ENCODE peak calls at places on chromosome 9, in ten cellular contexts. G is AG20443; K is astrocyte of the spinal cord; T is heart left ventricle; U is activated CD4-positive, alpha-beta T cell treated with anti-CD3 and anti-CD28 coated beads for 1 hour; L is HFF-Myc; H is activated naive CD4-positive, alpha-beta T cell; W is CD8-positive, alpha-beta memory T cell; O is ecto neural progenitor cell; N is left colon. F is an unnamed sample.

GRCh38 chr9:133787749-133788015 is 49.5 kb upstream of the SARDH start:
- DNase-seq in G (peak), K (peak), T (peak), U (no peak), L (no peak), H (no peak), W (no peak), O (peak), N (peak), F (peak)

GRCh38 chr9:16105576-16105975 is 552.7 kb downstream of the CCDC171 start:
- DNase-seq in G (no peak), K (peak), T (no peak), U (no peak), L (no peak), H (no peak), W (no peak), O (no peak), N (no peak), F (no peak)

GRCh38 chr9:130482463-130482862 is 37.7 kb downstream of the ASS1 start:
- DNase-seq in G (no peak), K (no peak), T (no peak), U (no peak), L (no peak), H (no peak), W (no peak), O (no peak), N (no peak), F (no peak)

GRCh38 chr9:94586814-94587213 is 6.8 kb downstream of the FBP2 start:
- DNase-seq in G (peak), K (peak), T (no peak), U (no peak), L (no peak), H (no peak), W (no peak), O (no peak), N (no peak), F (peak)

GRCh38 chr9:114421147-114421546 is 33.4 kb upstream of the AKNA start:
- DNase-seq in G (no peak), K (no peak), T (no peak), U (no peak), L (no peak), H (no peak), W (no peak), O (no peak), N (no peak), F (no peak)

GRCh38 chr9:127106493-127106855 is 16.0 kb downstream of the ANGPTL2 start:
- DNase-seq in G (no peak), K (no peak), T (no peak), U (no peak), L (no peak), H (no peak), W (no peak), O (no peak), N (no peak), F (no peak)

GRCh38 chr9:13032585-13032984 is 246.9 kb downstream of the MPDZ start:
- DNase-seq in G (no peak), K (no peak), T (no peak), U (no peak), L (no peak), H (no peak), W (no peak), O (no peak), N (no peak), F (no peak)

GRCh38 chr9:100498592-100498991 is 25.6 kb downstream of the TMEFF1 start:
- DNase-seq in G (no peak), K (peak), T (no peak), U (no peak), L (no peak), H (no peak), W (no peak), O (no peak), N (no peak), F (no peak)

GRCh38 chr9:129500166-129500862 is 120.6 kb downstream of the C9orf50 start:
- DNase-seq in G (no peak), K (peak), T (no peak), U (no peak), L (no peak), H (no peak), W (no peak), O (peak), N (no peak), F (no peak)

GRCh38 chr9:113621309-113621791 is 157.8 kb downstream of the RGS3 start:
- DNase-seq in G (peak), K (peak), T (peak), U (no peak), L (peak), H (no peak), W (no peak), O (peak), N (peak), F (peak)

GRCh38 chr9:31671011-31671410 is 713.4 kb upstream of the ACO1 start:
- DNase-seq in G (no peak), K (no peak), T (no peak), U (no peak), L (no peak), H (no peak), W (no peak), O (no peak), N (no peak), F (no peak)

GRCh38 chr9:811101-811531 is 30.4 kb upstream of the DMRT1 start:
- DNase-seq in G (peak), K (peak), T (no peak), U (no peak), L (no peak), H (no peak), W (no peak), O (no peak), N (peak), F (no peak)

GRCh38 chr9:122518226-122518625 is 715 bp upstream of the OR1J4 start:
- DNase-seq in G (no peak), K (no peak), T (no peak), U (no peak), L (no peak), H (no peak), W (no peak), O (no peak), N (no peak), F (no peak)

GRCh38 chr9:110971705-110972104 is 66.6 kb downstream of the LPAR1 start:
- DNase-seq in G (no peak), K (no peak), T (no peak), U (no peak), L (no peak), H (no peak), W (no peak), O (no peak), N (no peak), F (no peak)

GRCh38 chr9:124532897-124533296 is 25.7 kb upstream of the NR5A1 start:
- DNase-seq in G (no peak), K (no peak), T (no peak), U (no peak), L (no peak), H (no peak), W (no peak), O (no peak), N (no peak), F (no peak)

GRCh38 chr9:99878651-99879050 is 27.8 kb upstream of the STX17 start:
- DNase-seq in G (peak), K (no peak), T (no peak), U (no peak), L (no peak), H (no peak), W (no peak), O (no peak), N (no peak), F (peak)

GRCh38 chr9:104881991-104882555 is 45.9 kb downstream of the ABCA1 start:
- DNase-seq in G (no peak), K (no peak), T (no peak), U (no peak), L (no peak), H (no peak), W (no peak), O (no peak), N (no peak), F (no peak)

GRCh38 chr9:89149726-89150125 is 28.9 kb downstream of the SHC3 start:
- DNase-seq in G (peak), K (peak), T (no peak), U (no peak), L (no peak), H (no peak), W (no peak), O (no peak), N (no peak), F (peak)

GRCh38 chr9:124815601-124816000 is 37.7 kb upstream of the WDR38 start:
- DNase-seq in G (no peak), K (no peak), T (peak), U (no peak), L (no peak), H (no peak), W (no peak), O (no peak), N (no peak), F (no peak)

GRCh38 chr9:94692601-94693000 is 33.9 kb upstream of the AOPEP start:
- DNase-seq in G (no peak), K (no peak), T (no peak), U (no peak), L (no peak), H (no peak), W (no peak), O (no peak), N (no peak), F (no peak)

GRCh38 chr9:115952667-115953316 is 200.8 kb upstream of the PAPPA start:
- DNase-seq in G (peak), K (peak), T (no peak), U (no peak), L (peak), H (no peak), W (no peak), O (no peak), N (no peak), F (peak)

GRCh38 chr9:99905833-99906402 is 536 bp upstream of the STX17 start:
- DNase-seq in G (peak), K (peak), T (no peak), U (no peak), L (no peak), H (no peak), W (peak), O (no peak), N (peak), F (no peak)

GRCh38 chr9:111481885-111482636 is 2.1 kb downstream of the ECPAS start:
- DNase-seq in G (no peak), K (peak), T (no peak), U (no peak), L (peak), H (no peak), W (peak), O (no peak), N (no peak), F (peak)

GRCh38 chr9:111113712-111114111 is 75.4 kb upstream of the LPAR1 start:
- DNase-seq in G (no peak), K (no peak), T (no peak), U (no peak), L (no peak), H (no peak), W (no peak), O (no peak), N (no peak), F (no peak)

F was measured in AG08395.